ENCODE peak calls at places on chromosomes 6 and 20, in four cellular contexts. X is astrocyte of the cerebellum, R is AG10803, G is mucosa of descending colon. J is an unnamed sample.
A peak's percentile ranks its signal among the peaks of the same experiment; 100 is the strongest.

GRCh38 chr6:128844598-128844997 is 38.3 kb upstream of the LAMA2 start:
- DNase-seq in X (no peak), R (no peak), G (no peak), J (no peak)

GRCh38 chr6:10518461-10519216 is 2.5 kb upstream of the GCNT2 start:
- DNase-seq in X (no peak), R (no peak), G (no peak), J (no peak)

GRCh38 chr20:58233393-58233792 is 4.9 kb upstream of the ANKRD60 start:
- DNase-seq in X (no peak), R (no peak), G (no peak), J (no peak)

GRCh38 chr6:137430954-137431353 is 63.2 kb downstream of the OLIG3 start:
- DNase-seq in X (no peak), R (no peak), G (no peak), J (no peak)

GRCh38 chr6:143222758-143223334 is 162.2 kb downstream of the AIG1 start:
- DNase-seq in X (no peak), R (no peak), G (no peak), J (no peak)

GRCh38 chr6:42047790-42048405 is 2.4 kb upstream of the TAF8 start:
- DNase-seq in X (no peak), R (no peak), G (no peak), J (peak; percentile 58)

GRCh38 chr20:51597389-51598231 is 55.1 kb upstream of the NFATC2 start:
- DNase-seq in X (no peak), R (no peak), G (no peak), J (peak; percentile 44)

GRCh38 chr6:75348882-75349261 is 64.3 kb upstream of the TMEM30A start:
- DNase-seq in X (no peak), R (no peak), G (no peak), J (no peak)

GRCh38 chr6:161130606-161131005 is 139.0 kb downstream of the MAP3K4 start:
- DNase-seq in X (no peak), R (no peak), G (no peak), J (no peak)

GRCh38 chr6:105178110-105178509 is 1.7 kb downstream of the POPDC3 start:
- DNase-seq in X (no peak), R (peak; percentile 96), G (no peak), J (peak; percentile 86)

GRCh38 chr6:150297327-150298028 is 71.3 kb upstream of the IYD start:
- DNase-seq in X (peak; percentile 36), R (peak; percentile 25), G (no peak), J (peak; percentile 92)

GRCh38 chr20:4014031-4014474 is 1.3 kb downstream of the RNF24 start:
- DNase-seq in X (peak; percentile 75), R (peak; percentile 82), G (no peak), J (peak; percentile 80)

GRCh38 chr20:25252686-25253421 is 5.0 kb downstream of the PYGB start:
- DNase-seq in X (no peak), R (no peak), G (peak; percentile 65), J (no peak)

GRCh38 chr6:33091957-33092356 is 16.2 kb downstream of the HLA-DPB1 start:
- DNase-seq in X (no peak), R (no peak), G (peak; percentile 51), J (no peak)

GRCh38 chr6:168016756-168017525 is 19.5 kb downstream of the KIF25 start:
- DNase-seq in X (peak; percentile 57), R (no peak), G (no peak), J (no peak)

GRCh38 chr6:131065112-131065823 is 2.2 kb upstream of the EPB41L2 start:
- DNase-seq in X (no peak), R (no peak), G (no peak), J (peak; percentile 30)

GRCh38 chr6:163554663-163555062 is 140.1 kb downstream of the QKI start:
- DNase-seq in X (no peak), R (peak; percentile 41), G (peak; percentile 60), J (peak; percentile 78)

GRCh38 chr6:113669641-113670040 is 187.5 kb upstream of the MARCKS start:
- DNase-seq in X (no peak), R (no peak), G (no peak), J (no peak)

GRCh38 chr6:157240059-157240959 is 83.0 kb downstream of the TMEM242 start:
- DNase-seq in X (no peak), R (peak; percentile 88), G (peak; percentile 75), J (peak; percentile 94)

GRCh38 chr20:219290-220115 is 7.6 kb upstream of the DEFB129 start:
- DNase-seq in X (no peak), R (peak; percentile 1), G (no peak), J (peak; percentile 22)

GRCh38 chr20:24199493-24199892 is 210.9 kb upstream of the GGTLC1 start:
- DNase-seq in X (no peak), R (no peak), G (no peak), J (no peak)

GRCh38 chr6:168122011-168122410 is 43.0 kb upstream of the FRMD1 start:
- DNase-seq in X (no peak), R (no peak), G (no peak), J (no peak)

GRCh38 chr6:41560440-41561192 is 14.4 kb downstream of the FOXP4 start:
- DNase-seq in X (no peak), R (peak; percentile 36), G (peak; percentile 74), J (peak; percentile 94)

GRCh38 chr6:167495506-167496391 is 170.9 kb downstream of the TTLL2 start:
- DNase-seq in X (no peak), R (no peak), G (no peak), J (no peak)

GRCh38 chr6:47168176-47168575 is 126.0 kb upstream of the ADGRF1 start:
- DNase-seq in X (peak; percentile 90), R (peak; percentile 96), G (no peak), J (peak; percentile 89)

GRCh38 chr6:157603971-157604370 is 219.1 kb upstream of the SNX9 start:
- DNase-seq in X (no peak), R (no peak), G (no peak), J (no peak)

GRCh38 chr6:25041676-25042598 is 106.2 kb upstream of the RIPOR2 start:
- DNase-seq in X (no peak), R (no peak), G (no peak), J (no peak)

GRCh38 chr6:46867411-46867810 is 54.3 kb downstream of the ADGRF5 start:
- DNase-seq in X (no peak), R (no peak), G (no peak), J (no peak)

GRCh38 chr20:2084703-2085102 is 16.9 kb upstream of the STK35 start:
- DNase-seq in X (no peak), R (peak; percentile 92), G (no peak), J (no peak)

GRCh38 chr20:22583773-22584629 is at the start of gene FOXA2:
- DNase-seq in X (no peak), R (no peak), G (peak; percentile 86), J (no peak)

GRCh38 chr20:44083220-44083933 is 103.6 kb downstream of the JPH2 start:
- DNase-seq in X (peak; percentile 38), R (peak; percentile 43), G (no peak), J (no peak)

GRCh38 chr6:148218542-148219258 is 123.9 kb upstream of the SASH1 start:
- DNase-seq in X (no peak), R (no peak), G (no peak), J (no peak)

GRCh38 chr6:139054001-139054400 is 25.5 kb downstream of the ABRACL start:
- DNase-seq in X (no peak), R (no peak), G (no peak), J (no peak)

GRCh38 chr6:119129968-119130484 is 51.6 kb upstream of the FAM184A start:
- DNase-seq in X (peak; percentile 59), R (peak; percentile 53), G (no peak), J (no peak)

GRCh38 chr20:63750807-63751470 is 11.4 kb downstream of the SLC2A4RG start:
- DNase-seq in X (no peak), R (no peak), G (no peak), J (peak; percentile 57)

GRCh38 chr6:110331816-110332215 is 26.3 kb downstream of the METTL24 start:
- DNase-seq in X (no peak), R (no peak), G (no peak), J (no peak)

GRCh38 chr6:31952140-31952805 is 6.4 kb downstream of the CFB start:
- DNase-seq in X (peak; percentile 34), R (peak; percentile 55), G (peak; percentile 71), J (peak; percentile 96)

GRCh38 chr6:78530208-78530607 is 337.1 kb upstream of the IRAK1BP1 start:
- DNase-seq in X (no peak), R (no peak), G (no peak), J (no peak)

GRCh38 chr6:47455533-47456209 is 21.9 kb upstream of the CD2AP start:
- DNase-seq in X (no peak), R (no peak), G (no peak), J (no peak)

DNA sequence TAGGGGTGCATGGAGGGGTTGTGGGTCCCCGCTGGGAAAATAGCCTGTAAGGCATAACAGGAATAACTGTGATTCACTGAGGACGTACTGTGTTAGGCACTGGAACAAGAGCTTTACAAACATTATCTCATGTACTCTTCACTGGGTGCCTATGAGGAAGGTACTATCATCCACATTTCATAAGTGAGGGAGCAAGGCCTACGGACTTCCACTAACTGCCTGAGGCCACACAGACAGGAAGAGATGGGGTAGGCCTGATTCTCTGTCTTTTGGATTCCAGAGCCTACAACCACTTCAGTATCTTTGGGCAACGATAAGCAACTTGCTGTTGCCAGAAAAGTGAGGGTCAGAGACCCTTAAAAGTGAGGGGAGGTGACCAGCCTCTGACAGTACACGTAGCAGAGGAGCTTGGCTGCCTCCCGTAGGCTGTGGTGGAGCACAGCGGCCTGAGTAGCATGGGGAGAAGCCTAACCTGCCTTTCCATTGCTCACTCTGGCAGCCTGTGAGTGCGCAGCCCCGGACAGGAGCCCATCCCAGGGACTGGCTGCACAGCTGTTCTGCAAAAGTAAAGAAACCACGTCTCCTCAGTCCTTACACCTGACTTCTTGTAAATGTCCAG is 30.4 kb downstream of the PSMB1 start:
- DNase-seq in X (no peak), R (no peak), G (no peak), J (no peak)
- TF ChIP-seq CTCF in X (peak; percentile 58), R (peak; percentile 29), G (no peak), J (peak; percentile 41)

DNA sequence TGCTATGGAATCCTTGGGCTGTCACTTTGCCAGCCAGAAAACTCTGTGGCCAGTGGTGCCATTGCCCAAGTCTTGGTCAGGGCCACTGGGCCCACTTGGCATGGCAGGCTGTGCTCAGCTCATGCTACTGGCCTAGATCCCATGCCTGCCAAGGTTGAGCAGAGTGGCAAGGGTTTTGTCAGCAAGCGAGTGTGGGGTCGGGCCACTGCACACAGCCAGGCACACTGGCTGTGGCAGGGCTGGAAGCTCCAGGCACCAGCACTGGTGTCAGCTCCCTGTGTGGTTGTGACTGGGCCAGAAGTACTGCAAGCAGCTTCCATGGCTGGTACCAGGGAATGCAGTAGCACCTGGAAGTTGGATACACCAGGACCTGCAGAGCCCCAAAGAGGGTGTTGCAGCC is 846.8 kb downstream of the EYS start:
- DNase-seq in X (no peak), R (no peak), G (no peak), J (no peak)
- TF ChIP-seq CTCF in X (no peak), R (no peak), G (no peak), J (no peak)

GRCh38 chr6:45500924-45501816 is 123.4 kb upstream of the SUPT3H start:
- DNase-seq in X (no peak), R (no peak), G (no peak), J (no peak)
- TF ChIP-seq CTCF in X (peak; percentile 56), R (peak; percentile 9), G (no peak), J (peak; percentile 31)

DNA sequence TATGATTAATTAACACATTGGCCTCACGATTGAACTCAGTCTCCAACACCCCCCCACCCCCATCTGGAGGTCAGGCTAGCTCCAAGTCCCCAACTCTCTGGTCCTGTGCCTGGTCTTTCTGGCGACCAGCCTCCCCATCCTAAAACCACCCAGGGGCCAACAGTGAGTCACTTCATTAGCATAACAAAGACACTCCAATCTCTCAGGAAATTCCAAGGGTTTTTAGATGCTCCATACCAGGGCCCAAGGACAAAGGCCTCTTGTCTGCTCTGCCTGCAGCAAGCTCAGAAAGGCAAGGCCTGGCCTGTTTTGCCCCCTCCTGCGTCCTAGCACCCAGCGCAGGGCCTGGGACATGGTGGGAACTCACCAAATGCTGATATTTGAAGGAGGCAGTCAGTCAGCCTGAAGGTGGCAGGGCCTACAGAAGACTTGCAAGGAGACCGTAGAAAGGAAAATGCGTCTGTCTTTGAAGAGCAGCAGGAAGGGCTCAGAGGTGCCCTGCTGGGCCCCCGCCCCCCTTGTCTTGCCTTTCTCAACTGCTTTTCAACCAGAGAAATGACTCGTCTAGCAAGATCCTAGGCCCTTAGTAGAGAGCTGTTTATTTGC is 184.7 kb downstream of the CDH4 start:
- DNase-seq in X (peak; percentile 95), R (peak; percentile 73), G (no peak), J (no peak)
- TF ChIP-seq CTCF in X (peak; percentile 26), R (no peak), G (no peak), J (no peak)

J was measured in osteoblast.